ENCODE peak calls at places on chromosomes 12 and 14, in eight cellular contexts. J is A549, K is ovary, W is HepG2, B is sigmoid colon, O is stomach, S is tibial nerve, T is upper lobe of left lung. G is an unnamed sample. For H3K4me1, the result is how much of the 10 kb centered on the place peaks cover.

GRCh38 chr14:105840266-105841021 is 314.1 kb downstream of the TMEM121 start:
- DNase-seq in J (no peak), K (no peak), W (no peak), B (peak), O (no peak), S (no peak), T (peak), G (no peak)

GRCh38 chr14:68790656-68791077 is 2.2 kb downstream of the ZFP36L1 start:
- DNase-seq in J (no peak), K (no peak), W (no peak), B (no peak), O (peak), S (no peak), T (peak), G (no peak)

GRCh38 chr12:121888478-121889266 is at the start of gene PSMD9:
- DNase-seq in J (peak), K (peak), W (peak), B (peak), O (peak), S (peak), T (peak), G (peak)

GRCh38 chr14:103897075-103897947 is 30.9 kb upstream of the TDRD9 start:
- DNase-seq in J (no peak), K (no peak), W (peak), B (peak), O (peak), S (no peak), T (no peak), G (peak)

GRCh38 chr12:26269554-26270284 is 74.3 kb downstream of the SSPN start:
- DNase-seq in J (no peak), K (no peak), W (no peak), B (no peak), O (no peak), S (no peak), T (no peak), G (no peak)

GRCh38 chr12:72236071-72236705 is 36.0 kb upstream of the TRHDE start:
- DNase-seq in J (no peak), K (no peak), W (no peak), B (no peak), O (no peak), S (no peak), T (no peak), G (no peak)

GRCh38 chr14:101347893-101348777 is 213.2 kb upstream of the DIO3 start:
- DNase-seq in J (no peak), K (no peak), W (no peak), B (no peak), O (peak), S (no peak), T (peak), G (no peak)

GRCh38 chr12:51059086-51059485 is 11.0 kb downstream of the LETMD1 start:
- DNase-seq in J (no peak), K (no peak), W (no peak), B (no peak), O (no peak), S (no peak), T (no peak), G (no peak)

GRCh38 chr12:106345739-106346138 is 11.8 kb upstream of the POLR3B start:
- DNase-seq in J (peak), K (no peak), W (peak), B (no peak), O (peak), S (peak), T (no peak), G (no peak)

GRCh38 chr14:47929334-47929733 is 253.9 kb upstream of the MDGA2 start:
- DNase-seq in J (no peak), K (no peak), W (no peak), B (no peak), O (no peak), S (no peak), T (no peak), G (no peak)
- TF ChIP-seq EP300 in J (no peak), K (no peak), W (no peak), B (no peak), O (no peak), S (no peak), T (no peak), G (no peak)

GRCh38 chr12:120085920-120086319 is 30.6 kb downstream of the RAB35 start:
- DNase-seq in J (no peak), K (no peak), W (no peak), B (no peak), O (no peak), S (no peak), T (no peak), G (no peak)

GRCh38 chr12:120090211-120090610 is 26.3 kb downstream of the RAB35 start:
- DNase-seq in J (no peak), K (no peak), W (no peak), B (no peak), O (no peak), S (no peak), T (no peak), G (no peak)

GRCh38 chr12:120089796-120090195 is 26.8 kb downstream of the RAB35 start:
- DNase-seq in J (no peak), K (no peak), W (no peak), B (no peak), O (no peak), S (no peak), T (no peak), G (no peak)

GRCh38 chr12:120089105-120089504 is 27.4 kb downstream of the RAB35 start:
- DNase-seq in J (no peak), K (no peak), W (no peak), B (no peak), O (no peak), S (no peak), T (no peak), G (no peak)

DNA sequence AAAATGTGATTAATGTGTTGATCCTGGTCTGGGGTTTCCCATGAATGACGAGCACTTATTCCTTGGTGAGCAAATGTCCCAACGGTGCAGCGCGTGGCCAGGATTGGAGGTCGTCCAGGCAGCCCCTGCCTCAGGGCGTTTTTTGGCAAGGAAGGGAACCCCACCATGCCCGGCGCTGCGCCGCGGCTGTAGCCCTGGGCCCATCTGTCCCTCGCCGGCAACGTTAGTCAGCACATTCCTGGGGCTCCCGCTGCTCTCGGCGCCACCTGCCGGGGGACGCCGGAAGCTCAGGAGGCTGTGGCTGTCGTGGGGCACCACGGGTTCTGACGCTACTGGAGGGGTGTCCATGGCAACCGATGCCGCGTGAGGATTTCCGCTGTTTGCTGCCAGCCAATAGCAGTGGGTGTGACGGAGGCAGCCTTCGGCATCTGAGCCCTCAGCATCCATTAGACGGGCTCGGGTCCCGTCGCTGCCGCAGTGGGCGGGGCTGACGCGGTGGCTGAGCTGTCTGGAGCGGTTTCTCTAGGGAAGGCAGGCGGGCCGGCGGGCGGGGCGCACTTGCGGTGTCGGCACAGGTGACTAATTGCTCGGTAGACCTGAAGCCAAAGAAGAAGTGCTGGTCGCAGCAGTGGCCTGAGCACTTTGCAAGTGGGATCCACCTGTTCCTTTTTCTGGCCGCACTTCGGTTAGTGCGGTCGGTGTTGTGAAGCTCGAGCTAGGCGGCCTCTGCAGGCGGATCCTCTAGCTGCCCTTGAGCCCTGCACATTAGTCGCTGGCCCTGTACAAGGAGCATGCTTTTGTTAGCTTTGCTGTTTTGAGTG is 29.5 kb downstream of the RAB35 start:
- DNase-seq in J (peak), K (peak), W (peak), B (peak), O (peak), S (peak), T (peak), G (peak)
- TF ChIP-seq POLR2A in J (peak), K (no peak), W (peak), B (no peak), O (peak), S (no peak), T (peak), G (no peak)

DNA sequence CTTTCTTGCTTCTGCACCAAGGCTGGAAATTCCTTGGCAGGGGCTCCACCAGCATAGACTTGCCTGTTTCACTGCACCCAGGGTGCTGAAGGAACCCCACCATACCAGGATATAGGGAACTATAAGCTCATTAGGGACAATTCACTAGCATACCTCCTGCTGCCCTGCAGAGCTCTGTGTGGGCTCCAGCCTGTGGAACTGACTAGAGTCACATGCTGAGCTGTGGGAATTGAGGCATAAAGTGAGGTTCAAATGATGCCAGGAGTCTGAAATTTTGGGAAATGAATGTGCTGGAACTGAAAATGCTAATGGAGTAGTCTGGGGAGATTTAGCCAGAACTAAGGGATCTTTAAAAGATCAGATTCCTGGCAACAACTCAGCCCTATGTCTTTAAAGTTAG is 7.3 kb upstream of the EMP1 start:
- DNase-seq in J (no peak), K (no peak), W (no peak), B (no peak), O (no peak), S (no peak), T (no peak), G (no peak)
- H3K4me1 ChIP-seq in J (under half), K (under half), W (under half), B (under half), O (under half), S (under half), T (under half), G (under half)

GRCh38 chr12:57124259-57124877 is 3.9 kb upstream of the LRP1 start:
- DNase-seq in J (peak), K (peak), W (peak), B (peak), O (peak), S (peak), T (no peak), G (peak)
- TF ChIP-seq EP300 in J (no peak), K (no peak), W (no peak), B (no peak), O (no peak), S (no peak), T (no peak), G (no peak)

GRCh38 chr12:53443955-53444354 is 2.4 kb downstream of the PRR13 start:
- DNase-seq in J (no peak), K (no peak), W (peak), B (no peak), O (peak), S (no peak), T (no peak), G (no peak)

DNA sequence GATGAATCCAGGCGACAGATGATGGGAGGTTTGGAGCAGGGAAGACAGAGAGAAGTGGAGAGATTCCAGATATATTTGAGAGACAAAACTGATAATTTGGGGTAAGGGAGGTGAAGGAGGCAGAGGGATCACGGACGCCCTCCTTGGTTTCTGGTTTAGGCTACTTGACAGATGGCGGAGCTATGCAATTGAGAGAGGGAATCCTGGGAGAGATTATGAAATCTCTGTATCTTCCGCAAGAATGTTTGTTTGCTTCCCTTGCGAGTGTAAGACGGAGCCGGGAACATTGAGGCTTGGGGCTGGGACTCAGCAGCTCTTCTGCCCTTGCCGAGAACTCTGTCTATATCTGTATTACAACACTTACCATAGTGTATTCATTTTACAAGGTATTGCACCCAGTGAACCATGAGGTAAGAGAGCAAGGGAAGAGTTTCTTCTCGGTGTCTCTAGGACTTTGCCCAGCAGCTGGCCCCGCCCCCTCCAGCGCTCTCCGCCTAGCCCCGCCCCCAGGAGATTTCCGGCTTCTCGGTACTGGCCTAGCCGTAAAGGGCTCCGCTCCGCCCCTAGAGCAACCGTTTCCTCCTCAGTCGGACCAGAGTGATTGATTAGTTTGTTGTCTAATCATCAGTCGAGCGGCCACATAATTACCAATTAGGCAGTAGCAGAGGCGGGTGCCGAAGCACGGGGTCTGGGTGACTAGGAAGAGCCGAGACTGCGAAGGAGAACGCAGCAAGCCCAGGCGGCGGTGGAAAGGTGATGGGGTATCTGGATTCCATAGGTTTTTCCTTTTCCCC is at the start of gene PRR13:
- DNase-seq in J (peak), K (peak), W (peak), B (peak), O (peak), S (peak), T (peak), G (peak)
- TF ChIP-seq POLR2A in J (peak), K (peak), W (peak), B (peak), O (peak), S (peak), T (peak), G (peak)

DNA sequence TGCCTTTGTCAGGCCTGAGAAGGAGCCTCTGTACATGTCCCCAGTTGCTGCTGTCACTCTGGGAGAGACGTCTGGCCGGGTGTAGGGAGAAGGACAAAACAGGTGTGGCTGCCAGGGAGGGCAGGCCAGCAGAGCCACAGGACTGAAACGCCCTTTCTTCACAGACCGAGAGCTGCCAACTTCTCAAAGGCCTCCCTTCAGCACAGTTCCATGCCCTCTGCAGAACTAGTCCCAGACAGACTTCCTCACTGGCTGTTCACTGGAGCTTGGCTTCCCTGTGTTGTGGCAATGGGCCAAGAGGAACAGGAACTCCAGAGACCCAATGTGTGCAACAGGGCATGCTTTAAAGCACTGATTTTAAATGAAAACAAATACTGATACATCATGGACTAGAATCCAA is 50.7 kb upstream of the PNMA1 start:
- DNase-seq in J (no peak), K (peak), W (no peak), B (peak), O (peak), S (peak), T (no peak), G (peak)
- H3K4me1 ChIP-seq in J (half or more), K (under half), W (half or more), B (half or more), O (half or more), S (half or more), T (half or more), G (half or more)

GRCh38 chr12:6237830-6238229 is 37.6 kb downstream of the CD9 start:
- DNase-seq in J (no peak), K (no peak), W (no peak), B (no peak), O (no peak), S (no peak), T (no peak), G (no peak)

GRCh38 chr12:6241495-6241894 is 41.3 kb downstream of the CD9 start:
- DNase-seq in J (no peak), K (no peak), W (no peak), B (no peak), O (peak), S (peak), T (no peak), G (peak)

GRCh38 chr12:6236641-6236940 is 36.4 kb downstream of the CD9 start:
- DNase-seq in J (no peak), K (no peak), W (no peak), B (peak), O (no peak), S (no peak), T (no peak), G (no peak)

GRCh38 chr12:6235906-6236640 is 35.9 kb downstream of the CD9 start:
- DNase-seq in J (no peak), K (no peak), W (no peak), B (peak), O (no peak), S (no peak), T (no peak), G (no peak)

GRCh38 chr12:6238875-6239274 is 38.7 kb downstream of the CD9 start:
- DNase-seq in J (no peak), K (no peak), W (no peak), B (no peak), O (no peak), S (no peak), T (no peak), G (no peak)
- TF ChIP-seq EP300 in J (no peak), K (no peak), W (no peak), B (no peak), O (no peak), S (no peak), T (no peak), G (no peak)

GRCh38 chr12:89349814-89350213 is 2.5 kb downstream of the DUSP6 start:
- DNase-seq in J (no peak), K (no peak), W (no peak), B (peak), O (no peak), S (peak), T (no peak), G (peak)
- TF ChIP-seq POLR2A in J (no peak), K (no peak), W (no peak), B (no peak), O (no peak), S (no peak), T (no peak), G (peak)

DNA sequence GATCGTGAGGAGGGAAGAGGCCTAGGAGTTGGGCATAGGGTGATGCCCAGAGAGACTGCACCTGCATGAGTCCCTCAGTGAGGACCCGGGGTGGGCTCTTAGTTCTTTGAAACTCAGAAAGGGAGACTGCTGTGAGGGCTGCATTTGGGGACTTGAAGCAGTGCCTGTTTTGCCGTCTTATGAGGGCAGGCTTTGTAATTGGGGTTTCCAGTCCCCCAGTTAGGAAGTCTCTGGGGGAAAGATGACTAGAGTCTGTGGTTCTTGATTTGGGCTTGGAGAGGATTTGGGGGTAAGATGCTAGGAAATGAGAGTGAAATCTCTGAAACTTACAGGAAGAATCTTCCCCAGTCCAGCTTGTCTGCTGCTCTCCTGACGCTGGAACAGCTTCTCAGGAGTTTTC is 99.6 kb downstream of the ARF6 start:
- DNase-seq in J (no peak), K (no peak), W (no peak), B (no peak), O (no peak), S (no peak), T (no peak), G (no peak)
- H3K4me1 ChIP-seq in J (half or more), K (under half), W (half or more), B (under half), O (under half), S (under half), T (under half), G (under half)

G was measured in transverse colon.